ENCODE peak calls at places on chromosomes 5 and 9, in four cellular contexts. P is HCT116, A is osteoblast, T is mesenchymal stem cell. M is an unnamed sample. For H3K36me3, the result is how much of the 10 kb centered on the place peaks cover.

GRCh38 chr9:70044450-70045307 is 1.0 kb downstream of the MAMDC2 start:
- DNase-seq in T (peak), P (no peak), A (peak), M (peak)

GRCh38 chr5:131605086-131605485 is 29.9 kb downstream of the RAPGEF6 start:
- DNase-seq in T (no peak), A (no peak), P (no peak), M (no peak)

GRCh38 chr5:89374144-89374784 is 491.3 kb upstream of the MEF2C start:
- DNase-seq in P (no peak), A (no peak), T (no peak), M (no peak)

GRCh38 chr5:76404694-76405306 is 1.7 kb downstream of the IQGAP2 start:
- DNase-seq in A (no peak), T (no peak), P (no peak), M (no peak)

GRCh38 chr5:143582176-143582575 is 178.7 kb upstream of the NR3C1 start:
- DNase-seq in T (no peak), A (no peak), P (no peak), M (no peak)

GRCh38 chr9:20356392-20357206 is 265.7 kb downstream of the MLLT3 start:
- DNase-seq in T (peak), P (peak), A (peak), M (peak)

GRCh38 chr5:78841767-78842166 is 143.3 kb downstream of the ARSB start:
- DNase-seq in T (no peak), P (no peak), A (no peak), M (peak)

GRCh38 chr5:38538161-38538560 is 18.3 kb downstream of the LIFR start:
- DNase-seq in A (no peak), P (no peak), T (no peak), M (no peak)

GRCh38 chr5:177403194-177403825 is 2.8 kb upstream of the PFN3 start:
- DNase-seq in T (peak), A (no peak), P (no peak), M (peak)

GRCh38 chr5:116387738-116388137 is 186.9 kb downstream of the SEMA6A start:
- DNase-seq in T (no peak), A (no peak), P (no peak), M (no peak)

GRCh38 chr5:26663500-26663899 is 374.9 kb downstream of the CDH9 start:
- DNase-seq in T (no peak), P (no peak), A (no peak), M (no peak)

GRCh38 chr5:41048986-41049385 is 22.2 kb downstream of the MROH2B start:
- DNase-seq in T (no peak), A (no peak), P (no peak), M (no peak)

DNA sequence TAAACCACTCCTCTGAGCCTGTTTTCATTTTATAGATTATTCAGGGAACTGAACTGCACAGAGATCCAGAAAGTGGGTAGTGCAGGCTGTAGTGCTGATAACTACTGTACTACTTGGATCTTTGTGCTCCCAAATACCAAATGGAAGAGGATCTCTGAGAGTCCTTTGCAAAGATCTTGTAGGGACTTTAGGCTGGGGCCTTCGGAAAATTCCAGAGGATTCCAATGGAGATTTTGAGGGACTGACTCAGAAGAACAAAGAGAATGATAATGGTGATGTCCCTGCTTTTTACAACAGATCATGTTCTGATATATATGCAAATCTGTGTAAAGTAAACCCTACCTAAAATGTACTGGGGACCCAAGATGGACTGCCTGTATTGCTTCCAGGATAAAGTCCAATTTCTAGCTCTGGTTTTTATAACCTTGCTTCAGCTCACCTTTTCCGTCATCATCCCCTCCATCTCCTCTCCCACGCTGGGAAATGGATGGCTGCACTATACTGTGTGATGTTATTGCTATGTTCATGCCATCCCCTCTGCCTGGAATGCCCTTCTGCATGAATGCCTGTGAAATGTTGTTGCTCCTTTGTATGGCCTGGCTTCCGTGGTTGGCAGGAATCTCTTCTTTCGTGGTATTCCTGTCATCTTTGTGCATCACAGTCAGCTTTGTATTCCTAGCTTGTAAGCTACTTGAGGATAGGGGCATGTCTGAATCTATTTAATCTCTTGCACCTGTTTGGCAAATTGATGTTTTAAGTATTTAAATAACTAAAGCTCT is 9.7 kb upstream of the PSMD5 start:
- DNase-seq in T (no peak), P (no peak), A (no peak), M (no peak)
- H2AFZ ChIP-seq in T (no peak), P (no peak), A (no peak), M (no peak)

GRCh38 chr9:133767008-133767407 is 28.9 kb upstream of the SARDH start:
- DNase-seq in P (no peak), A (peak), T (no peak), M (no peak)
- H3K36me3 ChIP-seq in P (under half), A (under half), T (half or more), M (half or more)

GRCh38 chr9:92151691-92152393 is 36.6 kb upstream of the SPTLC1 start:
- DNase-seq in P (no peak), A (peak), T (peak), M (peak)
- H3K4me2 ChIP-seq in P (no peak), A (peak), T (no peak), M (peak)

GRCh38 chr5:956178-956761 is 52.3 kb upstream of the NKD2 start:
- DNase-seq in T (no peak), A (no peak), P (no peak), M (no peak)

GRCh38 chr5:957730-958485 is 50.7 kb upstream of the NKD2 start:
- DNase-seq in T (peak), A (no peak), P (no peak), M (no peak)

GRCh38 chr5:959581-960531 is 48.7 kb upstream of the NKD2 start:
- DNase-seq in P (no peak), A (peak), T (no peak), M (no peak)

GRCh38 chr5:958701-959571 is 49.7 kb upstream of the NKD2 start:
- DNase-seq in P (peak), A (peak), T (peak), M (no peak)

GRCh38 chr5:956941-957729 is 51.5 kb upstream of the NKD2 start:
- DNase-seq in A (peak), T (peak), P (no peak), M (no peak)
- H2AFZ ChIP-seq in A (no peak), T (no peak), P (no peak), M (no peak)

GRCh38 chr5:95915999-95916686 is 45.5 kb downstream of the ELL2 start:
- DNase-seq in P (no peak), A (no peak), T (no peak), M (no peak)

GRCh38 chr5:95917207-95917606 is 44.4 kb downstream of the ELL2 start:
- DNase-seq in P (no peak), A (no peak), T (no peak), M (no peak)

GRCh38 chr5:95919658-95920057 is 42.0 kb downstream of the ELL2 start:
- DNase-seq in T (no peak), A (no peak), P (no peak), M (no peak)

GRCh38 chr5:95918421-95919006 is 43.1 kb downstream of the ELL2 start:
- DNase-seq in T (no peak), A (no peak), P (no peak), M (no peak)

DNA sequence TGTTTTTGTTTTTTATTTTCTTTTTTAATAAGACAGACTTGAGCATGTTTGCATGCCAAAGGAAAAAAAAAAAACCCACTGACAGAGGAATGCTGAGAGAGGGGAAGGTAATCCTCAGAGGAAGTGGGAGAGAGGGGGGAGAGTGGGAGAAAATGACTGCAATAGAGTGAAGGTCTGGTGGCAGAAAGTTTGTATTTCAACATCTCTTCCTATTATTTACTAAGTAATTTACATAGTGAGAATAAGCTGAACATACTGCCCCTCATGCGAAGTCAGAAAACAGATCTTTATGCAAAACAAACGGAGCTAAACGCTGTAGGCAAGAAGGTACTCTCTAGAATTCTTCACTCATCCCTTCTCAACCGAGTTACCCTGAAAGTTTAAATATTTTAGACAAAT is 45.0 kb downstream of the ELL2 start:
- DNase-seq in A (no peak), T (peak), P (no peak), M (no peak)
- H3K36me3 ChIP-seq in A (half or more), T (under half), P (under half), M (under half)

GRCh38 chr9:134224130-134224826 is 59.9 kb upstream of the RNU6ATAC start:
- DNase-seq in A (peak), T (no peak), P (no peak), M (no peak)

GRCh38 chr9:134226221-134226930 is 62.0 kb upstream of the RNU6ATAC start:
- DNase-seq in P (no peak), A (peak), T (peak), M (peak)

GRCh38 chr9:134225816-134226215 is 61.5 kb upstream of the RNU6ATAC start:
- DNase-seq in T (no peak), P (no peak), A (peak), M (no peak)

GRCh38 chr9:134224827-134225154 is 60.4 kb upstream of the RNU6ATAC start:
- DNase-seq in P (no peak), T (no peak), A (peak), M (no peak)

GRCh38 chr9:134225186-134225585 is 60.8 kb upstream of the RNU6ATAC start:
- DNase-seq in A (peak), T (no peak), P (no peak), M (no peak)
- H3K4me2 ChIP-seq in A (no peak), T (no peak), P (no peak), M (no peak)

GRCh38 chr9:125682340-125682739 is 24.7 kb downstream of the MAPKAP1 start:
- DNase-seq in P (no peak), T (no peak), A (no peak), M (no peak)

GRCh38 chr9:125690679-125691078 is 16.3 kb downstream of the MAPKAP1 start:
- DNase-seq in T (no peak), P (no peak), A (no peak), M (peak)

GRCh38 chr9:125683486-125683885 is 23.5 kb downstream of the MAPKAP1 start:
- DNase-seq in P (no peak), A (peak), T (no peak), M (no peak)

GRCh38 chr9:125685167-125685566 is 21.8 kb downstream of the MAPKAP1 start:
- DNase-seq in T (no peak), A (no peak), P (no peak), M (no peak)

DNA sequence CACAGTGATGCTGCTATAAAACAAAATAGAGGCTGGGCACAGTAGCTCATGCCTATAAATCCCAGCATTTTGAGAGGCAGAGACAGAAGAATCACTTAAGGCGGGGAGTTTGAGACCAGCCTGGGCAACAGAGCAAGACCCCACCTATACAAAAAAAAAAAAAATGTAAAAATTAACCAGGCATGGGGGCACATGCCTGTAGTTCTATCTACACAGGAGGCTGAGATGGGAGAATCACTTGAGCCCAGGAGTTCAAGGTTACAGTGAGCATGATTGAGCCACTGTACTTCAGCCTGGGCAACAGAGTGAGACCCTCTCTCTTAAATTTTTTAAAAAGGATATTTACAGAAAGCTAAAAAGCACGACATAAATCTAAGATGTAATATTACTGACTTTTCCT is 19.5 kb downstream of the MAPKAP1 start:
- DNase-seq in A (no peak), T (no peak), P (no peak), M (no peak)
- H2AFZ ChIP-seq in A (no peak), T (no peak), P (no peak), M (no peak)

GRCh38 chr9:76426807-76427419 is 32.1 kb upstream of the GCNT1 start:
- DNase-seq in P (no peak), T (no peak), A (no peak), M (no peak)

GRCh38 chr9:76433406-76433805 is 25.6 kb upstream of the GCNT1 start:
- DNase-seq in A (no peak), T (no peak), P (no peak), M (no peak)

GRCh38 chr9:76425677-76426453 is 31.6 kb upstream of the RFK start:
- DNase-seq in T (no peak), P (no peak), A (no peak), M (no peak)

GRCh38 chr9:76433851-76434250 is 25.1 kb upstream of the GCNT1 start:
- DNase-seq in A (no peak), P (no peak), T (peak), M (no peak)

DNA sequence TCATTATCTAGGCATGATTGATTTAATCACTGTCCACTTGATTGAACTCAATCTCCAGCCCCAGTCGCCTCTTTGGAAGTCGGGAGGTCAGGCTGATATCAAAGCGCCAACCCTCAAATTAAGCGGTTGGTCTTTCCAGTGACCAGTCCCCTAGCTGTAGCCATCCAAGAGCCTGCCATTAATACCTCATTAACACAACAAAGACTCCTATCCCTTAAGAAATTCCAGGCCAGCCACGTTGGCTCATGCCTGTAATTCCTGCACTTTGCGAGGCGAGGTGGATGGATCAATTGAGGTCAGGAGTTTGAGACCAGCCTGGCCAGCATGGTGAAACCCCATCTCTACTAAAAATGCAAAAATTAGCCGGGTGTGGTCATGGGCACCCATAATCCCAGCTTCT is 27.4 kb upstream of the GCNT1 start:
- DNase-seq in A (no peak), P (no peak), T (no peak), M (no peak)
- H3K36me3 ChIP-seq in A (under half), P (under half), T (under half), M (under half)

M was measured in trophoblast cell.